ENCODE peak calls at places on chromosomes 13 and 19, in five cellular contexts. G, B, N, J and S are unnamed samples.

GRCh38 chr13:75927183-75927582 is 291.1 kb downstream of the LMO7 start:
- DNase-seq in G (no peak), B (no peak), N (no peak), J (no peak), S (no peak)

GRCh38 chr13:93875527-93875926 is 604.0 kb downstream of the DCT start:
- DNase-seq in G (no peak), B (no peak), N (no peak), J (peak; percentile 67), S (peak; percentile 50)

GRCh38 chr13:91017031-91017668 is 330.3 kb upstream of the MIR17HG start:
- DNase-seq in G (peak; percentile 19), B (no peak), N (no peak), J (peak; percentile 27), S (peak; percentile 39)

GRCh38 chr13:53023246-53023645 is 5.4 kb upstream of the OLFM4 start:
- DNase-seq in G (no peak), B (no peak), N (no peak), J (no peak), S (no peak)

GRCh38 chr13:20160346-20161274 is at the start of gene GJA3:
- DNase-seq in G (peak; percentile 53), B (no peak), N (no peak), J (peak; percentile 44), S (no peak)

GRCh38 chr19:11387154-11388034 is 3.3 kb upstream of the EPOR start:
- DNase-seq in G (no peak), B (no peak), N (no peak), J (no peak), S (no peak)

GRCh38 chr13:21075303-21076264 is 14.2 kb upstream of the LATS2 start:
- DNase-seq in G (peak; percentile 38), B (no peak), N (peak; percentile 73), J (peak; percentile 42), S (no peak)

GRCh38 chr19:2475018-2475701 is 767 bp upstream of the GADD45B start:
- DNase-seq in G (peak; percentile 67), B (peak; percentile 63), N (peak; percentile 82), J (peak; percentile 72), S (peak; percentile 76)

GRCh38 chr19:51166846-51167490 is 24.9 kb downstream of the SIGLEC7 start:
- DNase-seq in G (peak; percentile 37), B (no peak), N (no peak), J (no peak), S (no peak)

GRCh38 chr13:90414691-90415596 is 932.5 kb upstream of the MIR17HG start:
- DNase-seq in G (no peak), B (no peak), N (no peak), J (peak; percentile 85), S (peak; percentile 77)

GRCh38 chr19:19751846-19752245 is 18.9 kb upstream of the ZNF14 start:
- DNase-seq in G (no peak), B (no peak), N (no peak), J (no peak), S (no peak)

GRCh38 chr13:24636776-24637175 is 43.4 kb upstream of the ATP12A start:
- DNase-seq in G (no peak), B (no peak), N (no peak), J (no peak), S (no peak)

GRCh38 chr13:110128546-110128945 is 178.4 kb downstream of the COL4A1 start:
- DNase-seq in G (no peak), B (no peak), N (no peak), J (peak; percentile 65), S (no peak)

GRCh38 chr19:41244117-41244516 is 20.1 kb upstream of the HNRNPUL1 start:
- DNase-seq in G (no peak), B (no peak), N (no peak), J (no peak), S (no peak)

GRCh38 chr19:8638078-8638619 is 7.7 kb downstream of the NFILZ start:
- DNase-seq in G (peak; percentile 73), B (no peak), N (peak; percentile 68), J (peak; percentile 89), S (no peak)

GRCh38 chr13:42594577-42595571 is 20.9 kb downstream of the TNFSF11 start:
- DNase-seq in G (peak; percentile 38), B (peak; percentile 58), N (peak; percentile 79), J (peak; percentile 27), S (peak; percentile 34)

GRCh38 chr19:32814046-32814445 is 55.5 kb downstream of the SLC7A9 start:
- DNase-seq in G (no peak), B (no peak), N (no peak), J (no peak), S (no peak)

GRCh38 chr19:32653626-32653968 is 21.4 kb downstream of the ANKRD27 start:
- DNase-seq in G (no peak), B (no peak), N (no peak), J (no peak), S (no peak)

GRCh38 chr19:33310606-33311325 is 8.4 kb upstream of the CEBPA start:
- DNase-seq in G (no peak), B (no peak), N (no peak), J (no peak), S (no peak)

GRCh38 chr19:2043864-2044708 is 7.0 kb downstream of the MKNK2 start:
- DNase-seq in G (no peak), B (peak; percentile 27), N (peak; percentile 77), J (no peak), S (no peak)

DNA sequence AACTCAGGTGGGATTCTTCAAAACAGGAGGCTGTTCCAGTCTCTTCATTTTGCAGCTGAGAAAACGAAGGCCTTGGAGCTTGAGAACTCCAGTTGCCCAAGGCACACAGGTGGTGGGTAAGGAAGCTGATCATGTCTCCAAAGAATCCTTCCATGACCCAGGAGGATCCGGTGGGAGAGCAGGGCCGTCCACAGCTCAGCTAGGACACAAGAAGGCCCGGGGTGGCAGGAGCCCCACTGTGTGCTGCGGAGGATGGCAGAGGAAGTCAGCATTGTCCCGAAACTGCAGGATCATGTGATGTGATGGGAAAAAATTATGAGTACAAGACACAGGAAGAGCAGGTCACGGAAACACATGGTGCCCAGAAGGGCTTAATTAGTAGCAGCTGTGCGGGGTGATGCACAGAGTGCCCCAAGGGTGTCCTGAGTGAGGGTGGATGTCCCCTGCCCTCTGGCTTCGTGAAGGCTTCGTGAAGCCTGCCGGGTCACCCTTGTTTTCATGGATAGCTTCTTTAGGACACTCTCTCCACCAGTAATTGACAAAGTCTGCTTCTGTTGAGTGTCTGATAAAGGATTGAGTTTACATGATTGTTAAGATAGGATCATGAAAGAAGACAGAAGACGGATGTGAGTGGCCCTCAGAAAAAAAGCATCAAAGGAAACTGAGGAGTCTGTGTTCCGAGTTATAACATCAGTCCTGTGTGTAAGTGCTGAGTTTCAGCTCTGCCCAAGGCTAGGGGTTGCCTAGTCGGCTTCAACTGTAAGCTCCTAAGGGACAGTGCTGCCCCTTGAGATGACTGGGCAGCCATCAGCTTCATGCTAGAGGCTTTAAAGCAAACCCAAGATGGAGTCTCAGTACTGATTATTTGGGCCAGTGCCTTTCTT is 33.8 kb upstream of the SACS start:
- DNase-seq in G (no peak), B (no peak), N (no peak), J (no peak), S (no peak)
- H3K27ac ChIP-seq in G (no peak overlapping the region), B (peak overlapping the region; percentile 88), N (peak overlapping the region; percentile 85), J (peak overlapping the region; percentile 73), S (no peak overlapping the region)

GRCh38 chr19:45607071-45608029 is 5.3 kb upstream of the GPR4 start:
- DNase-seq in G (peak; percentile 73), B (peak; percentile 70), N (peak; percentile 87), J (peak; percentile 44), S (peak; percentile 32)
- TF ChIP-seq CTCF in G (peak; percentile 79), B (peak; percentile 87), N (peak; percentile 88), J (peak; percentile 89), S (peak; percentile 93)

GRCh38 chr13:106101201-106101600 is 434.3 kb downstream of the EFNB2 start:
- DNase-seq in G (no peak), B (no peak), N (no peak), J (peak; percentile 57), S (no peak)
- H3K4me1 ChIP-seq in G (no peaks in the 10 kb centered on the region), B (no peaks in the 10 kb centered on the region), N (no peaks in the 10 kb centered on the region), J (peaks cover 11% of the 10 kb centered on the region), S (peaks cover 32% of the 10 kb centered on the region)

DNA sequence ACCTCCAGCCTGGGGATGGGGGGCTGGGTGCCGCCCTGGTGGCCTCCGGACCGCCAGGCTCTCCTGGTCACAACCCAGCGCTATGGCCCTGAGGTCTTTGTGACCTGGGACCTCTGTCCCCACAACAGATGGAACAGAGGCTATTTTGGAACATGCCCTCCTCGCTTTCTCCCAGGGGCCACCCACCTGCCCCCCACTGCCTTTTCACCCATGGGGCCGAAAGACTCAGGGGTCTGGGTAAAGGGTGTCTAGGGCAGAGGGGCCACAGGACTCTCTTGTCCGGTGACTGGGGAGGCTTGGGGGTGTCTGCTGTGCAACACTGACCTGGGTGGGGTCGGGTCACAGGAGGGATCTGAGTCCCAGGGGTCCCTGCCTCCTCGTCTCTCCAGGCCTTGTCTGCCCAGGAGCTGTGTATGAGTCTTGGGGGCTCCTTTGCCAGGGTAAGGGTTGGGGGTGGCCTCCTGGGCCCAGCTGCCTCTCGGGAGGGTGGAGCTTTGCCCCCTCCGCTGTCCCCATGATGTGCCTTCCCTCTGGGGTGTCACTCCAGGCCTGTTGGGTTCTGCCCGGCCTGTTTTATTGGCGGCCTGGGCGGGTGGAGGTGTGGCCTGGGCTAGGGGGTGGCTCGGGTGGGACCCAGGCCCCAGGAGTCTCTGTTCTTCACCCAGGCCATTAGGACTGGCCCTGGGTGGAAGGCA is 2.0 kb downstream of the ARID3A start:
- DNase-seq in G (peak; percentile 19), B (no peak), N (no peak), J (no peak), S (no peak)
- H3K27ac ChIP-seq in G (no peak overlapping the region), B (peak overlapping the region; percentile 80), N (peak overlapping the region; percentile 93), J (no peak overlapping the region), S (no peak overlapping the region)

GRCh38 chr19:4474504-4475136 is 2.5 kb downstream of the HDGFL2 start:
- DNase-seq in G (no peak), B (no peak), N (no peak), J (peak; percentile 72), S (no peak)

GRCh38 chr19:4473011-4473410 is 914 bp downstream of the HDGFL2 start:
- DNase-seq in G (peak; percentile 28), B (no peak), N (no peak), J (no peak), S (no peak)

GRCh38 chr19:4472174-4472974 is at the start of gene HDGFL2:
- DNase-seq in G (peak; percentile 43), B (no peak), N (no peak), J (no peak), S (no peak)

GRCh38 chr19:4473708-4474503 is 1.8 kb downstream of the HDGFL2 start:
- DNase-seq in G (no peak), B (no peak), N (no peak), J (peak; percentile 10), S (no peak)

DNA sequence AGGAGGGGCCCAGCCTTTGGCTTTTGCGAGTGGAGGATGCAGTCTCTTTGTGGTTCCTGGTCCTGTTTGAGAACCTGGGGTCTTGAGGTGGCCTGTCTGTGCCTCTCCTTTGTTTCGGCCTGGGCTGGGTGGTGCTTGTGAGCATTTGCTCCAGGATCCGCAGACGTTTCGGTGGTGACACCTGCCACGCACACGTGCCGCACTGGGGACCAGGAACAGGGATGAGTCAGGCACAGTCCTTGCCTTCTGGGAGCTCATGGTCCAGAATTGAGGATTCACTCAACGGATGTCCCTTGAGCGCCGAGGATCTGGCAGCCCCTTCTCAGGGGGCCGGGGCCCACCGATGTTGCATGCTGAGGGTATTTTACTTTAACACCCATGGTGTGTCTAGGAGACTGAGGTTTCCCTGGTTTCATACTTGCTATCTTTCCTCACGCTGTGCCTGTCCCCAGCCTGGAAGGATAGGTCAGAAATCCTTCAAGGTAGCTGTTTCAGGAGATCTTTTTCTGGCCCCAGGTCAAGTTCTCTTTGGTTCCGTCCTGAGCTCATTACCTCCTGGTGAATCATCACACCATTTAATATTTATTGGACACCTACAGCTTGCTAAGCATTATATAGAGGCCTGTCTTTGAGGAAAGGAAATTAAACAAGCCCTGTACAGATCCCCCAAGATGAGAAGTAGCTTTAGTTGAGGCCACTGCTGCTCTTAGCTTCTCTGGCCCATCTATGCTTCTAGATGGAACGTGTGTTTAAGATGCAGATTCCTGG is 5.1 kb downstream of the HDGFL2 start:
- DNase-seq in G (no peak), B (no peak), N (no peak), J (no peak), S (no peak)
- TF ChIP-seq CTCF in G (no peak), B (no peak), N (no peak), J (no peak), S (no peak)